ENCODE peak calls at places on chromosomes 12 and 14, in six cellular contexts. L is HFFc6, F is AG04450, E is nephron progenitor cell, R is A549, N is RWPE1. J is an unnamed sample.
A peak's percentile ranks its signal among the peaks of the same experiment; 100 is the strongest.

GRCh38 chr14:93047661-93048060 is 68.1 kb downstream of the ITPK1 start:
- DNase-seq in L (no peak), F (no peak), E (no peak), R (no peak), N (no peak), J (no peak)

GRCh38 chr12:64889434-64890216 is 65.2 kb downstream of the TBC1D30 start:
- DNase-seq in L (no peak), F (no peak), E (no peak), R (no peak), N (peak; percentile 13), J (peak; percentile 40)

GRCh38 chr14:103862393-103862782 is 15.0 kb upstream of the PPP1R13B start:
- DNase-seq in L (no peak), F (no peak), E (no peak), R (no peak), N (no peak), J (no peak)

GRCh38 chr14:100841445-100842403 is 15.8 kb downstream of the MEG3 start:
- DNase-seq in L (no peak), F (no peak), E (no peak), R (no peak), N (no peak), J (no peak)

GRCh38 chr14:100658514-100658886 is 68.2 kb upstream of the DLK1 start:
- DNase-seq in L (no peak), F (no peak), E (no peak), R (no peak), N (no peak), J (no peak)

GRCh38 chr12:65567820-65568219 is 256.5 kb upstream of the HMGA2 start:
- DNase-seq in L (no peak), F (no peak), E (no peak), R (no peak), N (no peak), J (no peak)

GRCh38 chr12:2593045-2593444 is 201.7 kb upstream of the FKBP4 start:
- DNase-seq in L (no peak), F (no peak), E (no peak), R (no peak), N (no peak), J (no peak)

GRCh38 chr12:108430245-108430644 is 84.8 kb upstream of the FICD start:
- DNase-seq in L (no peak), F (no peak), E (no peak), R (no peak), N (no peak), J (peak; percentile 14)

GRCh38 chr14:72261068-72261467 is 328.8 kb downstream of the RGS6 start:
- DNase-seq in L (no peak), F (no peak), E (no peak), R (no peak), N (no peak), J (no peak)

GRCh38 chr14:76575108-76575507 is 186.2 kb upstream of the VASH1 start:
- DNase-seq in L (no peak), F (no peak), E (no peak), R (no peak), N (no peak), J (no peak)

GRCh38 chr14:99604766-99605298 is 825 bp upstream of the CCDC85C start:
- DNase-seq in L (no peak), F (no peak), E (peak; percentile 70), R (peak; percentile 56), N (peak; percentile 39), J (peak; percentile 32)

GRCh38 chr12:101074940-101075680 is 134.9 kb downstream of the SLC5A8 start:
- DNase-seq in L (no peak), F (no peak), E (no peak), R (no peak), N (no peak), J (no peak)

GRCh38 chr12:107322063-107322462 is 228.7 kb upstream of the CRY1 start:
- DNase-seq in L (no peak), F (no peak), E (no peak), R (no peak), N (no peak), J (no peak)

GRCh38 chr14:83071888-83072501 is 1538.3 kb upstream of the SEL1L start:
- DNase-seq in L (no peak), F (no peak), E (no peak), R (no peak), N (no peak), J (peak; percentile 55)
- TF ChIP-seq CTCF in L (peak; percentile 57), F (peak; percentile 32), E (peak; percentile 57), R (no peak), N (peak; percentile 54), J (peak; percentile 63)

GRCh38 chr14:57692671-57693070 is 173.2 kb downstream of the SLC35F4 start:
- DNase-seq in L (peak; percentile 43), F (peak; percentile 16), E (no peak), R (peak; percentile 26), N (peak; percentile 26), J (peak; percentile 80)
- TF ChIP-seq CTCF in L (peak; percentile 71), F (peak; percentile 55), E (peak; percentile 38), R (peak; percentile 61), N (peak; percentile 60), J (peak; percentile 63)

GRCh38 chr12:126534495-126534894 is 1469.3 kb downstream of the AACS start:
- DNase-seq in L (no peak), F (no peak), E (no peak), R (no peak), N (no peak), J (no peak)
- TF ChIP-seq CTCF in L (no peak), F (no peak), E (no peak), R (no peak), N (no peak), J (no peak)

DNA sequence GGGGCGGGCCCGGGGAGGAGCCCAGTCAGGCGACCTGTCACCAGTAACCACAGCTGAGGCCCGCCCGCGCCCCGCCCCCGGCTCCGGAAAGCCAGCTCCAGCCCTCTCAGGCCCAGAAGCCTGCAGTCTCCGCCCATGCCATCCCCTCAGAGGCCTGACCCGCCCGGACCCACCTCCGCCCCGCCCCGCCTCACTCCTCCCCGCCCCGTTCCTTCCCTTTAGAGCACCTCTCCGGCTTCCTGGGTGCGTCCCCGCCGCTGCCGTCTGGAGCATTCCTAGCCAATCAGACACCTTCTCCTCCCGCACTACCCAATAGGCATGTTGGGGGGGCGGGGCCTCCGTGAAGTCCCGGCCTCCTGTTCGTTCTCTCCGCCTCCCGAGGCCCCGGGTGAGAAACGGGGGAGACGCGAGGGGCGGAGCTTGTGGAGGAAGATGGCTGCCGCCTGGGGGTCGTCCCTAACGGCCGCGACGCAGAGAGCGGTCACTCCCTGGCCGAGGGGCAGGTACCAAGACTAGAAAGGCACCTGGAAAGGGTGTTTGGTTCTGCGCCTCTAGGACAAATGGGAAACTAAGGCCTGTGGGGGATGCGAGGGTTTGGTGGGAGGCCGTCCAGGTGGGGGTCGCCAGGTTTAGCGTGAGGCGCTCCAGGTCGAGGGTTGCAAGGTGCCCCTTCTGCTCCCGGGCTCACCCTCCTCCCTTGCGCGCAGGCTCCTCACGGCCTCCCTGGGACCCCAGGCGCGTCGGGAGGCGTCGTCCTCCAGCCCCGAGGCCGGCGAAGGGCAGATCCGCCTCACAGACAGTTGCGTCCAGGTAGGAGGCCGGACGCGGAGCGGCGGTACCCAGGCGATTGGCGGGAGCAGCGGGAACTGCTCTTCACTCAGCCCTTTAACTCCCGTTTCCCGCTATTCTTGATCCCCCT is at the start of gene ISCA2:
- DNase-seq in L (peak; percentile 99), F (peak; percentile 98), E (peak; percentile 100), R (peak; percentile 98), N (peak; percentile 99), J (peak; percentile 100)
- TF ChIP-seq CTCF in L (peak; percentile 8), F (no peak), E (no peak), R (no peak), N (no peak), J (no peak)

DNA sequence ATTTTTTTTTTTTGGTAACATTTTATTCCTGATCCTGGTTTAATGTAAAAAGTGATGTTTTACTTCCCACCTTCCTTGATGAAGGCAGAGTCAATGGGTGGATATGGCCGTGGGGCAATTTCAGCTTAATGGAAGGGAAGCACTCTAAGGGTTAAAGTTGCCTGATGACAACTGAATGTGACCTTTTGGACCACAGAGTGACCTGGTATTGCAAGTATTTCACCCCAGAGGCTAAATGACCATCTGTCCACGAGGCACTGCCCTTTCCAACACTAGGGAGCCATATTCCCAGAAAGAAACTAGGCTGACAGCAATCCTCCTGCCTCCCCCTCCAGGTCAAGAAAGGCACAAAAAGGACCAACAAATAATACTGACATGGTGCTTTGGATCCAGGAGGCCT is 4.8 kb downstream of the CCDC177 start:
- DNase-seq in L (no peak), F (no peak), E (no peak), R (no peak), N (no peak), J (no peak)
- TF ChIP-seq CTCF in L (no peak), F (no peak), E (no peak), R (no peak), N (no peak), J (no peak)

DNA sequence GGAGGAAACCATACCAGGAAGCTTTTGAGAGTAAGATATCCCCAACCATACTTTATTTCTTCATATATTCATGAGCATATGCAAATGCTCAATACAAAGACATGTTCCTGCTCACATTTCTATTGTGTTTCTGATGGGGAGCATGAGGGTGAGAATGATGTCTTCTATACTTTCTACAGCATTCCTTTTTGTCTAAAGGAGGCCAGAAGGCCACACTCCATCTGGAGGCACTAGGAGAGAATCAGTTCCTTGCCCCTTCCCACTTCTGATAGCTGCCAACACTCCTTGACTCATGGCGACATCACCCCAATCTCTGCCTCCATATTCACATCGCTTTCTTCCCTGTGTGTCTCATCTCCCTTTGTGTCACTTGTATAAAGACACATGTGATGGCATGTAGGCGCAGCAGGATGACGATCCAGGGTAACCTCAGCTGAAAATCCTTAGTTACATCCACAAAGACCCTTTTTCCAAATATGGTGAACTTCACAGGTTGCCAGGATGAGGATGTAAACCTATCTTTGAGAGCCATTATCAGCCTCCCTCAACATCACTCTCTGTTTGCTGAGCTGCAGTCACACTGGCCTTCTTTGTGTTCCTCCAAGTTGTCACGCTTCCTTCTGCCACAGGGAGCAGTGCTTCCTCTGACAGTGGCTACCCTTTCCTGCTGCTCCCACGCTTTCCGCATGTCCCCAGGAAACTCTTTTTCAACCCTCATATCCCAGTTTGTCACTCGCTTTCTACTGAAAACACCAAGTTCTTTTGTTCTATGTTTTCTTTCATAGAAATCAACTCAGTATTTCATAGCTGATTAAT is 96.9 kb downstream of the STXBP6 start:
- DNase-seq in L (no peak), F (no peak), E (no peak), R (no peak), N (no peak), J (no peak)
- TF ChIP-seq CTCF in L (peak; percentile 15), F (no peak), E (peak; percentile 17), R (no peak), N (no peak), J (no peak)

DNA sequence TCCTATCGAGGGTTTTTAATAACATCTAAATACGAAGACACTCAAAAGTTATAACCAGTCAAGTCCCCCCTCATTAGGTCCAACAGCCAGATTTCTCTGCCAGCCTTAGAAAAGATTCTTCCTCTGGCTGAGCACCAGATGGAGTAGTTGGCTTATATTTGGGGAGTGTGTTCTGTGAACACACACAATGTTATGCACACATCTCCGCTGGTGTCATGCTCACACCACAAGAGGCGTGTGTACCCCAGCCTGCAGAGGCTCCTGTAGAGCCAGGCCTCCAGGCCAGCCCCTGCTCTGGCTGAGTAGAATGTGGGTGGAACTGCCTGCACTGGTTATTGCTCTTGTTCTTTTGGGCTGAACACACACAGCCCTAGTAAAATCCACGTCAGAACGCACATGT is 64.0 kb downstream of the PIWIL1 start:
- DNase-seq in L (no peak), F (no peak), E (no peak), R (peak; percentile 8), N (no peak), J (no peak)
- TF ChIP-seq CTCF in L (no peak), F (no peak), E (peak; percentile 28), R (peak; percentile 27), N (no peak), J (no peak)